ENCODE peak calls at places on chromosomes 16 and 17, in seven cellular contexts. C is BE2C, K is lower lobe of right lung, V is fibroblast of pulmonary artery, Q is heart left ventricle, P is endothelial cell, F is upper lobe of right lung. E is an unnamed sample.
A peak's percentile ranks its signal among the peaks of the same experiment; 100 is the strongest.

GRCh38 chr17:3730881-3731429 is 7.3 kb downstream of the HASPIN start:
- DNase-seq in C (no peak), Q (no peak), V (peak; percentile 57), K (no peak), P (no peak), F (no peak), E (no peak)

GRCh38 chr17:82848022-82848592 is 8.3 kb upstream of the ZNF750 start:
- DNase-seq in K (peak; percentile 85), P (no peak), V (peak; percentile 13), F (peak; percentile 89), C (no peak), Q (no peak), E (no peak)

GRCh38 chr17:1094591-1094990 is 85.2 kb downstream of the ABR start:
- DNase-seq in C (no peak), P (no peak), K (no peak), F (no peak), V (no peak), Q (no peak), E (no peak)

GRCh38 chr16:53626816-53627215 is 76.8 kb downstream of the RPGRIP1L start:
- DNase-seq in P (no peak), K (no peak), F (no peak), Q (no peak), C (no peak), V (no peak), E (no peak)

GRCh38 chr16:75351183-75351582 is 82.1 kb downstream of the CFDP1 start:
- DNase-seq in Q (no peak), K (no peak), V (peak; percentile 86), P (no peak), C (no peak), F (no peak), E (no peak)

GRCh38 chr17:77540531-77540930 is 399.8 kb downstream of the SEC14L1 start:
- DNase-seq in F (no peak), K (peak; percentile 32), P (no peak), V (no peak), Q (no peak), C (no peak), E (no peak)

GRCh38 chr16:23424292-23424958 is 28.6 kb downstream of the COG7 start:
- DNase-seq in K (peak; percentile 64), C (no peak), V (no peak), P (no peak), F (peak; percentile 73), Q (no peak), E (no peak)

GRCh38 chr17:42629420-42630009 is 20.0 kb downstream of the TUBG1 start:
- DNase-seq in K (no peak), P (no peak), V (peak; percentile 70), C (no peak), F (no peak), Q (no peak), E (no peak)

GRCh38 chr17:41547921-41548843 is 20.1 kb upstream of the KRT19 start:
- DNase-seq in K (peak; percentile 67), V (peak; percentile 97), Q (peak; percentile 43), F (peak; percentile 76), C (peak; percentile 96), P (no peak), E (no peak)

GRCh38 chr16:66677836-66678235 is 18.7 kb downstream of the CMTM4 start:
- DNase-seq in V (no peak), C (no peak), K (no peak), F (no peak), P (no peak), Q (no peak), E (no peak)

GRCh38 chr17:66610734-66611133 is 224.2 kb upstream of the CACNG5 start:
- DNase-seq in C (no peak), F (no peak), Q (no peak), V (no peak), P (no peak), K (no peak), E (no peak)

GRCh38 chr17:50954641-50955121 is 88.5 kb upstream of the TOB1 start:
- DNase-seq in K (no peak), P (no peak), C (no peak), Q (no peak), V (no peak), F (no peak), E (no peak)

GRCh38 chr16:70779361-70779760 is 21.6 kb downstream of the VAC14 start:
- DNase-seq in K (no peak), C (no peak), Q (no peak), P (no peak), F (no peak), V (no peak), E (no peak)

GRCh38 chr16:72856797-72857196 is 191.1 kb downstream of the ZFHX3 start:
- DNase-seq in F (peak; percentile 47), V (peak; percentile 41), P (peak; percentile 33), Q (no peak), C (peak; percentile 52), K (no peak), E (peak; percentile 49)

GRCh38 chr17:62692721-62693431 is 65.4 kb downstream of the MRC2 start:
- DNase-seq in F (no peak), C (peak; percentile 58), K (peak; percentile 46), P (peak; percentile 52), Q (no peak), V (peak; percentile 52), E (peak; percentile 52)

GRCh38 chr17:78925234-78925633 is at the start of gene TIMP2:
- DNase-seq in K (peak; percentile 92), Q (peak; percentile 94), F (peak; percentile 94), P (peak; percentile 84), C (peak; percentile 93), V (peak; percentile 89), E (peak; percentile 91)

GRCh38 chr17:80941743-80942211 is 49.9 kb upstream of the CHMP6 start:
- DNase-seq in V (peak; percentile 39), C (peak; percentile 5), F (peak; percentile 64), K (peak; percentile 47), P (no peak), Q (peak; percentile 32), E (peak; percentile 16)

GRCh38 chr16:70472786-70473433 is 18.5 kb downstream of the FCSK start:
- DNase-seq in C (no peak), Q (no peak), P (no peak), F (no peak), K (no peak), V (no peak), E (no peak)

GRCh38 chr16:17369441-17369951 is 101.3 kb downstream of the XYLT1 start:
- DNase-seq in P (no peak), V (no peak), K (peak; percentile 72), Q (peak; percentile 77), C (no peak), F (peak; percentile 72), E (no peak)

GRCh38 chr17:55635253-55635766 is 87.4 kb downstream of the TMEM100 start:
- DNase-seq in Q (no peak), C (peak; percentile 21), K (no peak), F (no peak), P (no peak), V (peak; percentile 80), E (no peak)

GRCh38 chr17:16928406-16929280 is 43.3 kb downstream of the TNFRSF13B start:
- DNase-seq in V (no peak), Q (no peak), P (no peak), K (peak; percentile 43), F (peak; percentile 64), C (no peak), E (no peak)

GRCh38 chr17:46977348-46977747 is 1.7 kb downstream of the RPRML start:
- DNase-seq in Q (no peak), V (peak; percentile 39), K (no peak), P (peak; percentile 74), C (peak; percentile 84), F (no peak), E (peak; percentile 81)
- TF ChIP-seq CTCF in Q (no peak), V (peak; percentile 37), K (no peak), P (no peak), C (peak; percentile 74), F (peak; percentile 17), E (peak; percentile 36)

GRCh38 chr16:30761928-30762902 is at the start of the genes CFAP119 and RNF40:
- DNase-seq in V (peak; percentile 98), C (peak; percentile 97), K (peak; percentile 95), P (peak; percentile 96), Q (peak; percentile 97), F (peak; percentile 97), E (peak; percentile 97)
- TF ChIP-seq CTCF in V (no peak), C (no peak), K (no peak), P (no peak), Q (no peak), F (no peak), E (no peak)

GRCh38 chr16:897200-897543 is 73.6 kb downstream of the LMF1 start:
- DNase-seq in V (no peak), Q (no peak), F (no peak), C (no peak), K (no peak), P (no peak), E (no peak)
- TF ChIP-seq CTCF in V (no peak), Q (no peak), F (no peak), C (no peak), K (no peak), P (no peak), E (no peak)

DNA sequence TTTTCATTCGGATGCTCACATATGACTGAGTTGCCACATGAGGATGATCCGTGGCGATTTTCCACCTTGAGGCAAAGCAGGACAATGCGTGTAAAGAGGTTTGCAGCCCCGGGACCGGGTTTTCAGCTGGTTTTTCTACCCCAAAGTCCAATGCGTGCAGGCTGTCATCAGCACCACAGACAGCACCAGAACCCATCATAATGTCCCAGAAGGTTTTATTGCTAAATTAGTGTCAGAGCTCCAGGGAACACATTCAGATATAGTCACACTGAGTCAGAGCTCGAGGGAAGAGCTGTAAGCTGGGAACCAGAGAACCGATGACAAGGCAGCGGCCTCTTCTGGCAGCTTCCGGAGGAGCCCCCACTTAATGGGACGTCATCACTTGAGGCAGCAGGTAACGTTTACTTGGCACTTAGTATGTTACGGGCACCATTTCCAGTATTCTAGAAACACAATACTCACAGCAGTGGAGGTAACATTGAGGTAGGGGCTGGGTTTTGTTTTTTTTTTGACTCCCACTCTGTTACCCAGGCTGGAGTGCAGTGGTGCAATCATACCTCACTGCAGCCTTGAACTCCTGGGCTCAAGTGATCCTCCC is 8.9 kb upstream of the NAGPA start:
- DNase-seq in V (no peak), P (no peak), K (no peak), F (peak; percentile 22), Q (no peak), C (no peak), E (no peak)
- TF ChIP-seq CTCF in V (no peak), P (no peak), K (no peak), F (no peak), Q (no peak), C (no peak), E (no peak)

GRCh38 chr16:30032083-30032819 is 1.2 kb upstream of the TLCD3B start:
- DNase-seq in P (peak; percentile 75), V (peak; percentile 80), Q (no peak), F (no peak), K (no peak), C (peak; percentile 81), E (peak; percentile 81)
- TF ChIP-seq CTCF in P (peak; percentile 90), V (peak; percentile 84), Q (peak; percentile 38), F (peak; percentile 70), K (peak; percentile 67), C (peak; percentile 95), E (peak; percentile 86)

E was measured in glutamatergic neuron.